ENCODE peak calls at places on chromosome 14, in nine cellular contexts. P is choroid plexus epithelial cell, U is pancreas, V is Panc1, S is SK-N-SH, N is sigmoid colon, L is cardiac muscle cell, J is MCF 10A, Z is spleen. I is an unnamed sample.

GRCh38 chr14:52032196-52032865 is 36.5 kb downstream of the NID2 start:
- DNase-seq in P (peak), N (no peak), U (no peak), L (no peak), S (no peak), Z (no peak), V (no peak), J (no peak), I (no peak)

GRCh38 chr14:105303949-105304348 is 3.1 kb upstream of the BRF1 start:
- DNase-seq in S (no peak), V (no peak), P (no peak), N (no peak), J (no peak), L (no peak), U (peak), Z (no peak), I (no peak)

GRCh38 chr14:105388976-105389375 is 9.4 kb upstream of the TEX22 start:
- DNase-seq in Z (no peak), S (no peak), V (no peak), U (peak), P (no peak), N (no peak), J (no peak), L (no peak), I (no peak)

GRCh38 chr14:37034410-37035285 is 137.8 kb downstream of the SLC25A21 start:
- DNase-seq in N (no peak), J (peak), Z (no peak), L (no peak), U (no peak), P (peak), S (no peak), V (no peak), I (no peak)

GRCh38 chr14:52875707-52876106 is 75.1 kb downstream of the FERMT2 start:
- DNase-seq in Z (no peak), S (no peak), N (no peak), J (no peak), U (no peak), P (no peak), L (no peak), V (no peak), I (no peak)

GRCh38 chr14:59634617-59635016 is 58.0 kb upstream of the CCDC175 start:
- DNase-seq in J (no peak), N (no peak), L (no peak), Z (no peak), V (no peak), U (no peak), S (no peak), P (no peak), I (no peak)

GRCh38 chr14:104895207-104895785 is 29.4 kb upstream of the PLD4 start:
- DNase-seq in P (no peak), Z (no peak), V (no peak), L (no peak), U (peak), N (no peak), S (no peak), J (no peak), I (no peak)

GRCh38 chr14:93011650-93012317 is 88.8 kb downstream of the CHGA start:
- DNase-seq in U (no peak), V (no peak), P (no peak), S (no peak), N (no peak), Z (no peak), L (no peak), J (no peak), I (no peak)

GRCh38 chr14:52949711-52950409 is 990 bp downstream of the FERMT2 start:
- DNase-seq in N (no peak), S (peak), P (peak), J (peak), Z (no peak), L (peak), U (no peak), V (no peak), I (no peak)

GRCh38 chr14:35515916-35516315 is 18.0 kb upstream of the INSM2 start:
- DNase-seq in P (no peak), L (no peak), J (no peak), V (no peak), Z (no peak), N (no peak), S (no peak), U (no peak), I (no peak)

GRCh38 chr14:91369628-91370445 is 47.8 kb downstream of the CCDC88C start:
- DNase-seq in S (no peak), J (peak), U (no peak), P (no peak), Z (no peak), N (no peak), V (no peak), L (no peak), I (peak)

GRCh38 chr14:59018978-59019377 is 169.5 kb upstream of the DAAM1 start:
- DNase-seq in U (no peak), J (no peak), S (no peak), V (no peak), Z (no peak), P (peak), L (no peak), N (no peak), I (no peak)

GRCh38 chr14:38090506-38090905 is 117.2 kb upstream of the SSTR1 start:
- DNase-seq in S (no peak), Z (no peak), L (no peak), V (no peak), N (no peak), J (no peak), P (no peak), U (no peak), I (no peak)

GRCh38 chr14:54487771-54488170 is 1.0 kb downstream of the GMFB start:
- DNase-seq in J (peak), V (no peak), Z (no peak), U (no peak), N (no peak), S (peak), L (peak), P (peak), I (no peak)

DNA sequence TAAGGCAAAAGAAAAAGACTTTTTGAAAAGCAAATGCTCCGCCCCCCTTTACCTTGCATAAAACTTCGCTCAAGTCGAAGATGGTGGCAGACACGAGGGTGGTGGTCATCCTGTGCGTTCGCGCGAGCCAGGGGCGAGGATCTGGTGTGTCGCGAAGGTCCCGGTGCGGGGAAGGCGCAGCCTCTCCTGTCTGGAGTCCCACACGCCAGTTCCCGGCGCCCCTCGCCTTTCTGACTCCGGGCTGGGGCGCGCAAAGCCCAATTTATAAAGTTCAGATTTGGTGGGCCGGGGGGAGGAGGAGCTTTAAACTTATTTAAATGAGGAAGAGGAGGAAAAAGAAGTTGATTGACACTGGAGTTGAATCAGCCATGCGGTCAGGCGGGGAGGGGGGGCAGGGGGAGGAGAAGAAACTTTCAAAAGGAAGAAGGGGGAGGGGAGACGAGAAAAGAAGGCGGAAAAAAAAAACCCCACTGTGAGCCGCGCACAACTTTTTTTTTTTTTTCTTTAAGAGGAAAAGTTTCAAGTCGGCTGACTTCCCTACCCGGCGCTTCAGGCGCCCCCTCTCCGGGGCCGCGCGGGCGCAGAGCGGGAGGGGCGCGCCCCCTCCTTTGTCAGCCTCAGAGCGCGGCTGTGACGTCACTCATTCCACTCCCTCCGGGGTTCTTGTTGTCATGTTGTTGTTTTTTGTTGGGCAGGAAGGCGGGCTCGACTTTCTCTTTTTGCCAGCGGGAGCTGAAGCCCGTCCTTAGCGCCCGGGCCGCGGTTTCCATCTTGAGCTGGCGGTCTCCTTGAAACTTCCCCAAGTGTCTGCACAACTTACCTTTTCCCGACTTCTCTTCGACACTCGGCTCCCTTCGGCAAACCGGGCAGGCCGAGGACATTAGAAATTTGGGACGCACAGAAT is at the start of gene ZFP36L1:
- DNase-seq in P (peak), V (no peak), L (peak), S (peak), Z (peak), J (peak), N (peak), U (peak), I (peak)
- TF ChIP-seq CTCF in P (no peak), V (no peak), L (no peak), S (no peak), Z (no peak), J (no peak), N (no peak), U (no peak), I (no peak)

DNA sequence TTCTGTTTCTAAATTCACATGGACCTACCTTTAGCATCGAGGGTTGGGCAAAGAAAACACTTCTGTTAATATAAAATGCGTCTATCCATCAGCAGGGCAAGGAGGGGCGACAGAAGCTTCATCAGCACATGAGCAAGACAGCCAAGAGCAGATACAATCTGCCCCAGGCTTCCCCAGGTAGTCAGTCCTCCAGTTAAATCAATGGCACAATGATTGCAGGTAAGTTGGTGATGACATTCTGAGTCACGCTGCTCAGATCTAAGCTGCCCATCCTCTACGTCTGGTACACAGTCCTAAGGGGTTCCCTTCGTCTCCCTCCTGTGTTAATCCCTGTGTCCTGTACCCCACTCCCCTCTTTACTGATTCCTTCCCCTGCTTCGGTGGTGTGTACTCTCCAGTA is 38.8 kb downstream of the MAP3K9 start:
- DNase-seq in V (no peak), L (no peak), S (no peak), P (no peak), Z (no peak), J (peak), N (no peak), U (no peak), I (no peak)
- TF ChIP-seq CTCF in V (no peak), L (no peak), S (no peak), P (no peak), Z (no peak), J (no peak), N (no peak), U (no peak), I (no peak)

DNA sequence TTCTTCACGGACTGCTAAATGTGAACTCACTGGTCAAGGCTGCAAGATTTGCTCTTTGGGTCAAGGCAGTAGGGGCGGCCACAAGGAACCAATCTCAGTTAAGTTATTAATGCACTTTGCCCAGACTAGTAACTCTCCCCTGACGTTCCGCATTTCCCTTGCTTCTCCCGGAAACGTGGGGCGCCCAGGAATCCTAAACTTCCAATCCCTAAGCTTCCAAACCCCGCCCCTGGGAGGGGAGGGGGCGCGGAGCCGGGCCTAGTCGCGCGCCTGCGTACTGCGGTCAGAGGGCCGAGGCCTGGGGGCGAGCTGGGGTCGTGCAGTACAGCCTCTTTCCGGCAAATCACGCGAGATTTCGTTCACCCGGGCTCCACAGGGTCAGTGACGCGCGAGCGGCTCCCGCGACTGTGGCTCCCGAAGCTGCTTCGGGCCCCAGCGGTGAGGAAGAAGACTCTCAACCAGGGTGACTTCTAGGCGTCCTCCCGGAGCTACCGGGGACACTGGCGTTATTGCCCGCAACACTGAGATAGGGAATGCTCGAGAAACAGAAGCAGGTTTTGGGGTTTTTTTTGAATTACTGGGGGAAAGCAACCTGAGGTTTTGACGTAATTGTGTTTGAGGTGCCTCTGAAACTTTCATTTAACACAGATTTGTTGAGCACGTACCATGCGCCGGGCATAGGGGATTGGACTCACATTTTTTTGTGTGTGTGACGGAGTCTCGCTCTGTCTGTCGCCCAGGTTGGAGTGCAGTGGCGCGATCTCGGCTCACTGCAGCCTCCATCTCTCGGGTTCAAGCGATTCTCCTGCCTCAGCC is at the start of gene PTGR2:
- DNase-seq in N (peak), V (peak), J (peak), Z (peak), P (peak), U (peak), L (peak), S (peak), I (peak)
- TF ChIP-seq CTCF in N (peak), V (no peak), J (no peak), Z (no peak), P (peak), U (peak), L (no peak), S (peak), I (no peak)

GRCh38 chr14:71139058-71139946 is 232.0 kb downstream of the PCNX1 start:
- DNase-seq in N (no peak), V (no peak), Z (peak), J (peak), L (peak), P (peak), S (peak), U (peak), I (peak)
- TF ChIP-seq CTCF in N (peak), V (peak), Z (peak), J (peak), L (peak), P (peak), S (peak), U (peak), I (peak)

GRCh38 chr14:67168110-67168441 is 21.2 kb upstream of the GARIN2 start:
- DNase-seq in L (no peak), P (no peak), U (no peak), J (no peak), Z (no peak), V (no peak), N (no peak), S (no peak), I (no peak)
- TF ChIP-seq CTCF in L (no peak), P (no peak), U (no peak), J (no peak), Z (no peak), V (no peak), N (no peak), S (no peak), I (no peak)

DNA sequence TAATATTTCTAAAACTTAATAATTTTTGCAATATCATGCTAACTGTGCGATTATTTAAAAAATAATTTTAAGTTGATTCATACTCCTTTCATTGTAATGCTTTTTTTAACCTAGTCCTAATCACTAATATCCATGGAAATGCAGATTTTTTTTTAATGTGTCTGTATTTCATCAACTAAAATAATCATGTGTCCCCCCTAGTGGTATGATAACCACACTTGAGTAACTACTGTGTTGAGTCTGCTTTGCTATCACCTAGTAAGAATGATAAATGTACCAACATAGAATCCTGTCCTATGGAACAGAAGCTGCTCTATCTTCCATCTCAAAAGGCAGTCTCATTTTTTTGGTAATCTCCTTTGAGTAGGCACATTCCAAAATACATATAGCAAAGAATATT is 19.1 kb upstream of the SYNE2 start:
- DNase-seq in V (no peak), N (no peak), Z (no peak), U (no peak), P (peak), S (peak), J (no peak), L (no peak), I (no peak)
- TF ChIP-seq CTCF in V (no peak), N (no peak), Z (no peak), U (no peak), P (no peak), S (peak), J (no peak), L (no peak), I (no peak)

I was measured in GM10248.